ENCODE peak calls at places on chromosomes 13 and 19, in eight cellular contexts. Y is transverse colon, Z is aorta, A is IMR-90, R is fibroblast of lung, D is AG10803, E is cardiac fibroblast, W is retinal pigment epithelial cell. V is an unnamed sample.

GRCh38 chr13:29901714-29902631 is 51.6 kb upstream of the UBL3 start:
- DNase-seq in Y (peak), Z (no peak), A (peak), R (peak), D (peak), E (peak), W (peak), V (no peak)

GRCh38 chr13:45370922-45371406 is 30.0 kb upstream of the TPT1 start:
- DNase-seq in Y (peak), Z (peak), A (peak), R (peak), D (peak), E (peak), W (peak), V (peak)

GRCh38 chr13:19861762-19862161 is 1.7 kb downstream of the ZMYM5 start:
- DNase-seq in Y (no peak), Z (no peak), A (no peak), R (no peak), D (no peak), E (no peak), W (no peak), V (no peak)

GRCh38 chr13:29684441-29684840 is 89.0 kb upstream of the SLC7A1 start:
- DNase-seq in Y (no peak), Z (no peak), A (peak), R (no peak), D (peak), E (no peak), W (no peak), V (no peak)

GRCh38 chr13:21988624-21989023 is 317.8 kb downstream of the FGF9 start:
- DNase-seq in Y (no peak), Z (no peak), A (no peak), R (no peak), D (no peak), E (no peak), W (no peak), V (no peak)

GRCh38 chr13:107461751-107462150 is 753.6 kb downstream of the LIG4 start:
- DNase-seq in Y (no peak), Z (no peak), A (peak), R (peak), D (no peak), E (peak), W (no peak), V (no peak)

GRCh38 chr19:54451331-54451871 is 2.4 kb downstream of the LENG8 start:
- DNase-seq in Y (no peak), Z (no peak), A (no peak), R (no peak), D (no peak), E (no peak), W (no peak), V (peak)

GRCh38 chr13:35712907-35713685 is 236.6 kb upstream of the MAB21L1 start:
- DNase-seq in Y (no peak), Z (no peak), A (peak), R (peak), D (peak), E (no peak), W (no peak), V (no peak)

GRCh38 chr13:57878291-57878690 is 246.7 kb downstream of the PCDH17 start:
- DNase-seq in Y (no peak), Z (no peak), A (no peak), R (no peak), D (no peak), E (no peak), W (peak), V (no peak)

GRCh38 chr13:98977568-98978270 is at the start of gene DOCK9:
- DNase-seq in Y (peak), Z (no peak), A (peak), R (peak), D (peak), E (peak), W (peak), V (no peak)

GRCh38 chr19:3710265-3710812 is 2.2 kb downstream of the TJP3 start:
- DNase-seq in Y (peak), Z (peak), A (peak), R (peak), D (peak), E (peak), W (no peak), V (peak)

GRCh38 chr13:100100115-100100879 is 11.4 kb downstream of the PCCA start:
- DNase-seq in Y (no peak), Z (no peak), A (peak), R (peak), D (peak), E (peak), W (peak), V (no peak)

GRCh38 chr13:80337011-80337688 is 3.8 kb downstream of the SPRY2 start:
- DNase-seq in Y (peak), Z (no peak), A (no peak), R (peak), D (no peak), E (peak), W (no peak), V (no peak)

GRCh38 chr13:64684685-64685431 is 2545.3 kb downstream of the PCDH9 start:
- DNase-seq in Y (no peak), Z (no peak), A (peak), R (no peak), D (peak), E (peak), W (no peak), V (no peak)

GRCh38 chr19:39908803-39909202 is 25.6 kb downstream of the FCGBP start:
- DNase-seq in Y (no peak), Z (peak), A (no peak), R (no peak), D (no peak), E (no peak), W (no peak), V (no peak)

GRCh38 chr19:57465680-57466381 is 8.9 kb upstream of the VN1R1 start:
- DNase-seq in Y (peak), Z (no peak), A (peak), R (peak), D (peak), E (peak), W (no peak), V (peak)

GRCh38 chr19:45670670-45671453 is 2.8 kb downstream of the GIPR start:
- DNase-seq in Y (peak), Z (peak), A (peak), R (peak), D (peak), E (peak), W (no peak), V (peak)

GRCh38 chr13:110018009-110018408 is 231.6 kb upstream of the IRS2 start:
- DNase-seq in Y (no peak), Z (no peak), A (peak), R (no peak), D (peak), E (no peak), W (no peak), V (no peak)

DNA sequence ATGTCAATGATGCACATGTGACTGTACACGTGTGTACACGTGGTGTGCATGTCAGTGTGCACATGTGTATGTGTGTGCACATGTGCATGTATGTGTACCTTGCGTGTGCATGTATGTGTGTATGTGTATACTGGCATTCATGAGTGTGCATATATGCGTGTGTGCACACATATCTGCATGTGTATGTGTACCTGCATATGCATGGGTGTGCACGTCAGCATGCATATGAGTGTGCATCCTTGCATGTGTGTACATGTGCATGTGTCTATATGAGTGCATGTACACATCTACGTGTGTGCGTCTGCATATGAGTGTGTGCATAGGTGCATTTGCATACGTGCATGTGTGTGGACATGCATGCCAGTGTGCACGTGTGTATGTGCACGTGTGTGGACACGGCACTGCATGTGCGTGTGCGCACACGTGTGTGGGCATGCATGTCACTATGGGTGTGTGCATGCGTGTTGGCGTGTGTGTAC is 48.5 kb downstream of the GADD45B start:
- DNase-seq in Y (no peak), Z (no peak), A (no peak), R (no peak), D (no peak), E (no peak), W (no peak), V (no peak)
- H3K4me3 ChIP-seq in Y (no peak), Z (no peak), A (no peak), R (no peak), D (no peak), E (no peak), W (no peak), V (no peak)

DNA sequence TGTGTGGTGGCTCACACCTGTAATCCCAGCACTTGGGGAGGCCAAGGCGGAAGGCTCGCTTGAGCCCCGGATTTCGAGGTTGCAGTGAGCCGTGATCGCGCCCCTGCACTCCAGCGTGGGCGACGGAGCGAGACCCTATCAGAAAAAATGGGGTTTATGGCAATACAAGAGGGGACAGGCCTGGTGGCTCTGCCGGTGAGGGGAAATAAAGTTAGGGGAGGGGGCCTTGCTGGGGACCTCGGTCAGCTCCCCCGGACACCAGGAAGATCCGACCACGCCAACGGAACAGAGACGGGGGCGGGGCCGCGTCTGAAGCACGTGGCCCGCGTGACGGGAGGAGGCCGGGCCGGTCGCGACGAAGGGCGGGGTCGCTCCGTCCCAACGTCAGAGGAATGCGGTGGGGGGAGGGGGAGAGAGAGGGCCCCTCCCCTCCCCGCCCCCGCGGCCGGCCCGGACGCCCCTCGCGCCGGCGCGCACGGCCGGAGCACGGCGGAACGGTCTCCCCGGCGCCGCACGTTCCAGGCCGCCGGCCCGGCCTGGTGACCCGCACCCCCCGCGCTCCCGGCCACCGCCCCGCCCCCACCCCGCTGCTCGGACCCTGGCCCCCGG is 1.9 kb upstream of the HNRNPL start:
- DNase-seq in Y (peak), Z (peak), A (peak), R (peak), D (peak), E (peak), W (no peak), V (peak)
- H3K4me3 ChIP-seq in Y (peak), Z (peak), A (peak), R (peak), D (peak), E (peak), W (peak), V (peak)

DNA sequence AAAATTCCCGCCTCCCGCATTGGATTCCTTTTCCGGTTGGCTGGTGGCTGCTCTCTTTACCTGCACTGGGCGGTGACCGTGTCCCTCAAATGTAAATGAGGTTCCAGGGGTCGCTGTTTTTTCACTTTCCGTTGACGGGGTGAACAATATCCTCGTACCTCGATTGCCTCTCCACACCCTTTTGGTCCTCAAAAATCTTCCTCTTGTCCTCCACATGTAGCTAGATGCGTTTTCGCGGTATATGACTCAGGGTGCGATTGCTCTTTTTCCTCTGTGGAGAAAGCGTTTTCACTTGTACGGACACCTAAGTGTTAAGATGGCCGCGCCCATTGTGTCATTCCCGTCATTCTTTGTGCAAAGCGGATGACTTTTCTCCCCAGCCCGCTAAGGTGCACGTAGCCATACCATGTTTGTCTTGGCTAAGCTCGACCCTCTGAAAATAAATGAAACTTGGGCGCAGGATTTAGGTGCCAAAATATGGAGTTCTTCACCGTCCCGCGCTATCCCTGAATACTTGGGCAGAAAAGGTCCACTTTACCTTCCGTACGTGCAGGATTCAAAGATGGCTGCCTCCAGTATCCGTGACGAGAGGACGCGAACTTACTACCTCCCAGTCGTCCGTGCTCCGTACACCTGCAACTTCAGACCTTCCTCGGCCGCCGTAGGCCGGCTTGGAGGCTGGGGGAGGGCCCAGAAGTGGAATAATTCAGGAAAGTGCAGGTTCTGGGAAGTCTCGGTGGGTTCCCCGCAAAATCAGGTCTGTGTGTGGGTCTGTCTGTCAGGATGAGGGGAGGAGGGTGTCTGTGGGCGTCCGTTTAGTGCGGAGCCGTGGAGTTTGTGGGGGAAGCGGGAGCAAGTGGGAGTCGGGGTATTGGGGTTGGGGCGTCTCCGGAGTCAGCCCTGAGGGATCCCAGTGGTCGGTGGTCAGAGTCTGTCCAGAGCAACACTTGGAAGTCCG is at the start of gene ZNF613:
- DNase-seq in Y (peak), Z (peak), A (peak), R (peak), D (peak), E (peak), W (peak), V (peak)
- H3K4me3 ChIP-seq in Y (peak), Z (peak), A (peak), R (peak), D (peak), E (peak), W (peak), V (peak)

DNA sequence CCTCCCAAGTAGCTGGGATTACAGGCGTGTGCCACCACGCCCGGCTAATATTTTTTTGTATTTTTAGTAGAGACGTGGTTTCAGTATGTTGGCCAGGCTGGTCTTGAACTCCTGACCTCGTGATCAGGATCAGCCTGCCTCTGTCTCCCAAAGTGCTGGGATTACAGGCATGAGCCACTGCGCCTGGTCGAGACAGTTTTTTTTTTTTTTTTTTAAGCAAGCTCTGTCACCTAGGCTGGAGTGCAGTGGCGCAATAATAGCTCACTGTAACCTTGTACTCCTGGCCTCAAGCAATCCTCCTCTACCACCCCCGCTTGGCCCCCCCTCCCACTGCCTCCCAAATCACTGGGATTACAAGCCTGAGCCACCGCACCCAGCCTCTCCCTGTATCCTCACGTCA is 6.4 kb upstream of the MAP2K7 start:
- DNase-seq in Y (no peak), Z (no peak), A (no peak), R (no peak), D (no peak), E (no peak), W (no peak), V (peak)
- H3K4me3 ChIP-seq in Y (no peak), Z (no peak), A (no peak), R (no peak), D (no peak), E (no peak), W (no peak), V (no peak)